ENCODE peak calls at places on chromosomes 7 and 10, in six cellular contexts. E is upper lobe of right lung, M is testis, K is astrocyte, Q is lower lobe of right lung, V is heart left ventricle. J is an unnamed sample.
A peak's percentile ranks its signal among the peaks of the same experiment; 100 is the strongest.

GRCh38 chr10:30803901-30804322 is 174.4 kb upstream of the LYZL2 start:
- DNase-seq in K (peak; percentile 70), E (no peak), V (no peak), Q (no peak), M (peak; percentile 64), J (no peak)

GRCh38 chr7:66707825-66708224 is 32.7 kb upstream of the RABGEF1 start:
- DNase-seq in Q (no peak), E (no peak), M (no peak), K (no peak), V (no peak), J (no peak)

GRCh38 chr7:135374736-135375135 is 135.2 kb downstream of the CNOT4 start:
- DNase-seq in V (no peak), Q (no peak), K (no peak), M (no peak), E (no peak), J (no peak)

GRCh38 chr10:72261323-72262018 is 12.3 kb upstream of the DDIT4 start:
- DNase-seq in M (no peak), V (no peak), Q (no peak), K (no peak), E (no peak), J (no peak)

GRCh38 chr7:149753370-149754233 is 19.8 kb downstream of the ZNF467 start:
- DNase-seq in Q (peak; percentile 47), M (peak; percentile 46), E (no peak), K (peak; percentile 12), V (no peak), J (no peak)

GRCh38 chr7:155948423-155948822 is 136.2 kb upstream of the SHH start:
- DNase-seq in V (no peak), Q (no peak), M (no peak), K (no peak), E (no peak), J (no peak)

GRCh38 chr7:112449353-112449752 is 907 bp upstream of the IFRD1 start:
- DNase-seq in E (no peak), V (no peak), Q (no peak), K (peak; percentile 51), M (no peak), J (no peak)

GRCh38 chr10:121813857-121814256 is 114.0 kb downstream of the ATE1 start:
- DNase-seq in K (no peak), Q (no peak), M (no peak), E (no peak), V (no peak), J (no peak)

GRCh38 chr7:32070406-32071360 is at the start of gene PDE1C:
- DNase-seq in E (no peak), K (no peak), Q (no peak), M (no peak), V (peak; percentile 78), J (no peak)

GRCh38 chr10:26733750-26734568 is 36.5 kb downstream of the PDSS1 start:
- DNase-seq in M (no peak), Q (no peak), K (no peak), V (no peak), E (no peak), J (no peak)

GRCh38 chr7:99369767-99370353 is 4.7 kb upstream of the ARPC1B start:
- DNase-seq in M (peak; percentile 61), V (no peak), K (peak; percentile 42), Q (peak; percentile 18), E (no peak), J (no peak)

GRCh38 chr7:127650842-127651555 is 995 bp upstream of the SND1 start:
- DNase-seq in V (no peak), E (no peak), Q (no peak), K (peak; percentile 52), M (no peak), J (no peak)

GRCh38 chr7:133394369-133394768 is 141.5 kb downstream of the EXOC4 start:
- DNase-seq in Q (no peak), V (no peak), K (no peak), E (no peak), M (no peak), J (no peak)

GRCh38 chr7:141676618-141677017 is 25.3 kb downstream of the DENND11 start:
- DNase-seq in E (no peak), V (no peak), M (no peak), Q (no peak), K (peak; percentile 77), J (no peak)

GRCh38 chr7:90459888-90460287 is 9.6 kb upstream of the PTTG1IP2 start:
- DNase-seq in Q (no peak), M (no peak), K (no peak), E (no peak), V (no peak), J (no peak)

GRCh38 chr7:140688341-140688740 is 8.2 kb upstream of the NDUFB2 start:
- DNase-seq in Q (no peak), M (no peak), V (no peak), K (no peak), E (no peak), J (no peak)

GRCh38 chr7:128941323-128941890 is 3.7 kb downstream of the IRF5 start:
- DNase-seq in K (no peak), E (no peak), V (no peak), Q (no peak), M (no peak), J (no peak)

GRCh38 chr7:11343818-11344413 is 370.2 kb downstream of the PHF14 start:
- DNase-seq in E (no peak), M (no peak), V (no peak), K (no peak), Q (no peak), J (no peak)

GRCh38 chr7:132882714-132883428 is 199.0 kb downstream of the CHCHD3 start:
- DNase-seq in E (no peak), K (no peak), M (no peak), V (no peak), Q (no peak), J (no peak)

GRCh38 chr10:50621981-50622496 is 1.7 kb downstream of the SGMS1 start:
- DNase-seq in Q (peak; percentile 91), E (peak; percentile 93), V (peak; percentile 95), M (peak; percentile 99), K (peak; percentile 91), J (peak; percentile 98)
- TF ChIP-seq CTCF in Q (no peak), E (peak; percentile 10), V (no peak), M (no peak), K (no peak), J (no peak)

GRCh38 chr10:106836923-106837322 is 327.6 kb downstream of the SORCS1 start:
- DNase-seq in Q (no peak), E (no peak), V (no peak), M (no peak), K (no peak), J (no peak)
- H3K4me3 ChIP-seq in Q (no peak overlapping the region), E (no peak overlapping the region), V (no peak overlapping the region), M (no peak overlapping the region), K (no peak overlapping the region), J (no peak overlapping the region)

DNA sequence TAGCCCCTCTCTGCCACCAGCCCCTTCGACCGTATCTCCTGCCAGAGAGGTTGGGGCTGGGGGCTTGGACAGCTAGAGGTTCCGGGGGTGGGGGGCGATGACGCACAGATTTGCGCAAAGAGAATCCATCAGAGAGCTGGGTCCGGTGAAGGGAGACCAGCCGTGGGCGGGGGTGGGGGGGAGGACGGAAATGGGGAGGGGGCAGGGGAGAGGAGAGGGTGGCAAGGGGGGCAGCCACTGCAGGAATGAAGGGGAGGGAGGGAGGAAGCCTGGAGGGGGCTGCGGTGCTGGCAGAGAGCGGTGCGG is 1.2 kb upstream of the VGF start:
- DNase-seq in K (no peak), Q (no peak), E (no peak), M (no peak), V (no peak), J (no peak)
- H3K4me1 ChIP-seq in K (peaks cover 67% of the 10 kb centered on the region), Q (peaks cover 48% of the 10 kb centered on the region), E (peaks cover 38% of the 10 kb centered on the region), M (peaks cover 17% of the 10 kb centered on the region), V (peaks cover 46% of the 10 kb centered on the region), J (peaks cover 32% of the 10 kb centered on the region)

GRCh38 chr7:73700070-73700423 is 16.6 kb downstream of the BUD23 start:
- DNase-seq in E (no peak), M (no peak), K (no peak), V (no peak), Q (no peak), J (no peak)
- TF ChIP-seq CTCF in E (no peak), M (no peak), K (no peak), V (no peak), Q (no peak), J (no peak)

GRCh38 chr7:1526271-1526754 is 4.2 kb upstream of the MAFK start:
- DNase-seq in E (no peak), M (no peak), Q (no peak), K (no peak), V (no peak), J (no peak)
- H3K4me3 ChIP-seq in E (no peak overlapping the region), M (no peak overlapping the region), Q (no peak overlapping the region), K (no peak overlapping the region), V (no peak overlapping the region), J (no peak overlapping the region)

GRCh38 chr7:98280296-98280695 is 1.2 kb upstream of the BRI3 start:
- DNase-seq in K (no peak), V (no peak), M (no peak), Q (no peak), E (no peak), J (no peak)
- H3K4me1 ChIP-seq in K (peaks cover 33% of the 10 kb centered on the region), V (peaks cover 46% of the 10 kb centered on the region), M (peaks cover 28% of the 10 kb centered on the region), Q (peaks cover 58% of the 10 kb centered on the region), E (peaks cover 40% of the 10 kb centered on the region), J (peaks cover 31% of the 10 kb centered on the region)